ENCODE peak calls at places on chromosomes 16 and 17, in eight cellular contexts. One of them, this sample, is unnamed.

GRCh38 chr16:69187891-69188451 is 1.0 kb downstream of the SNTB2 start:
- DNase-seq in colonic mucosa: peak
- DNase-seq in right lobe of liver: peak
- DNase-seq in heart right ventricle: peak
- DNase-seq in right atrium auricular region: peak
- DNase-seq in ascending aorta: no peak
- DNase-seq in cardiac muscle cell: peak
- DNase-seq in left ventricle myocardium inferior: peak
- DNase-seq in this sample: peak

GRCh38 chr17:79164408-79164807 is 89.8 kb downstream of the ENGASE start:
- DNase-seq in colonic mucosa: no peak
- DNase-seq in right lobe of liver: no peak
- DNase-seq in heart right ventricle: no peak
- DNase-seq in right atrium auricular region: no peak
- DNase-seq in ascending aorta: no peak
- DNase-seq in cardiac muscle cell: no peak
- DNase-seq in left ventricle myocardium inferior: no peak
- DNase-seq in this sample: no peak

GRCh38 chr17:48123776-48124388 is 16.3 kb downstream of the SNX11 start:
- DNase-seq in colonic mucosa: no peak
- DNase-seq in right lobe of liver: no peak
- DNase-seq in heart right ventricle: no peak
- DNase-seq in right atrium auricular region: no peak
- DNase-seq in ascending aorta: no peak
- DNase-seq in cardiac muscle cell: no peak
- DNase-seq in left ventricle myocardium inferior: no peak
- DNase-seq in this sample: no peak

GRCh38 chr17:3738562-3739295 is 15.0 kb downstream of the HASPIN start:
- DNase-seq in colonic mucosa: peak
- DNase-seq in right lobe of liver: no peak
- DNase-seq in heart right ventricle: no peak
- DNase-seq in right atrium auricular region: no peak
- DNase-seq in ascending aorta: no peak
- DNase-seq in cardiac muscle cell: no peak
- DNase-seq in left ventricle myocardium inferior: no peak
- DNase-seq in this sample: peak

GRCh38 chr16:74846714-74847113 is 72.1 kb upstream of the FA2H start:
- DNase-seq in colonic mucosa: no peak
- DNase-seq in right lobe of liver: no peak
- DNase-seq in heart right ventricle: no peak
- DNase-seq in right atrium auricular region: no peak
- DNase-seq in ascending aorta: no peak
- DNase-seq in cardiac muscle cell: no peak
- DNase-seq in left ventricle myocardium inferior: no peak
- DNase-seq in this sample: no peak

GRCh38 chr17:930258-930657 is 49.3 kb downstream of the NXN start:
- DNase-seq in colonic mucosa: no peak
- DNase-seq in right lobe of liver: no peak
- DNase-seq in heart right ventricle: no peak
- DNase-seq in right atrium auricular region: no peak
- DNase-seq in ascending aorta: no peak
- DNase-seq in cardiac muscle cell: no peak
- DNase-seq in left ventricle myocardium inferior: no peak
- DNase-seq in this sample: no peak

GRCh38 chr16:68367034-68367433 is 56.2 kb downstream of the PRMT7 start:
- DNase-seq in colonic mucosa: peak
- DNase-seq in right lobe of liver: no peak
- DNase-seq in heart right ventricle: no peak
- DNase-seq in right atrium auricular region: no peak
- DNase-seq in ascending aorta: no peak
- DNase-seq in cardiac muscle cell: peak
- DNase-seq in left ventricle myocardium inferior: no peak
- DNase-seq in this sample: peak

GRCh38 chr16:82629441-82630027 is 2.8 kb downstream of the CDH13 start:
- DNase-seq in colonic mucosa: no peak
- DNase-seq in right lobe of liver: no peak
- DNase-seq in heart right ventricle: no peak
- DNase-seq in right atrium auricular region: no peak
- DNase-seq in ascending aorta: no peak
- DNase-seq in cardiac muscle cell: peak
- DNase-seq in left ventricle myocardium inferior: no peak
- DNase-seq in this sample: peak

GRCh38 chr17:50111687-50112655 is 16.8 kb downstream of the PDK2 start:
- DNase-seq in colonic mucosa: no peak
- DNase-seq in right lobe of liver: no peak
- DNase-seq in heart right ventricle: peak
- DNase-seq in right atrium auricular region: peak
- DNase-seq in ascending aorta: peak
- DNase-seq in cardiac muscle cell: no peak
- DNase-seq in left ventricle myocardium inferior: peak
- DNase-seq in this sample: no peak

GRCh38 chr16:57277586-57277985 is 6.9 kb downstream of the PLLP start:
- DNase-seq in colonic mucosa: peak
- DNase-seq in right lobe of liver: no peak
- DNase-seq in heart right ventricle: no peak
- DNase-seq in right atrium auricular region: no peak
- DNase-seq in ascending aorta: no peak
- DNase-seq in cardiac muscle cell: peak
- DNase-seq in left ventricle myocardium inferior: no peak
- DNase-seq in this sample: peak

GRCh38 chr17:57892820-57893595 is 43.2 kb upstream of the MRPS23 start:
- DNase-seq in colonic mucosa: peak
- DNase-seq in right lobe of liver: peak
- DNase-seq in heart right ventricle: peak
- DNase-seq in right atrium auricular region: peak
- DNase-seq in ascending aorta: peak
- DNase-seq in cardiac muscle cell: peak
- DNase-seq in left ventricle myocardium inferior: peak
- DNase-seq in this sample: peak

GRCh38 chr16:19307587-19308241 is 22.2 kb downstream of the CLEC19A start:
- DNase-seq in colonic mucosa: no peak
- DNase-seq in right lobe of liver: no peak
- DNase-seq in heart right ventricle: no peak
- DNase-seq in right atrium auricular region: no peak
- DNase-seq in ascending aorta: no peak
- DNase-seq in cardiac muscle cell: no peak
- DNase-seq in left ventricle myocardium inferior: no peak
- DNase-seq in this sample: no peak

GRCh38 chr16:58152246-58152868 is 23.2 kb upstream of the CFAP20 start:
- DNase-seq in colonic mucosa: no peak
- DNase-seq in right lobe of liver: no peak
- DNase-seq in heart right ventricle: no peak
- DNase-seq in right atrium auricular region: no peak
- DNase-seq in ascending aorta: no peak
- DNase-seq in cardiac muscle cell: no peak
- DNase-seq in left ventricle myocardium inferior: no peak
- DNase-seq in this sample: no peak

GRCh38 chr16:20904507-20905079 is 4.0 kb downstream of the LYRM1 start:
- DNase-seq in colonic mucosa: no peak
- DNase-seq in right lobe of liver: no peak
- DNase-seq in heart right ventricle: no peak
- DNase-seq in right atrium auricular region: no peak
- DNase-seq in ascending aorta: no peak
- DNase-seq in cardiac muscle cell: peak
- DNase-seq in left ventricle myocardium inferior: no peak
- DNase-seq in this sample: peak

GRCh38 chr17:4872786-4873185 is 26.6 kb upstream of the C17orf107 start:
- DNase-seq in colonic mucosa: no peak
- DNase-seq in right lobe of liver: no peak
- DNase-seq in heart right ventricle: no peak
- DNase-seq in right atrium auricular region: no peak
- DNase-seq in ascending aorta: no peak
- DNase-seq in cardiac muscle cell: no peak
- DNase-seq in left ventricle myocardium inferior: no peak
- DNase-seq in this sample: no peak

GRCh38 chr16:31458073-31458834 is 1.0 kb upstream of the ARMC5 start:
- DNase-seq in colonic mucosa: peak
- DNase-seq in right lobe of liver: peak
- DNase-seq in heart right ventricle: peak
- DNase-seq in right atrium auricular region: no peak
- DNase-seq in ascending aorta: no peak
- DNase-seq in cardiac muscle cell: peak
- DNase-seq in left ventricle myocardium inferior: no peak
- DNase-seq in this sample: peak

GRCh38 chr16:24347556-24347955 is 91.4 kb downstream of the CACNG3 start:
- DNase-seq in colonic mucosa: no peak
- DNase-seq in right lobe of liver: no peak
- DNase-seq in heart right ventricle: no peak
- DNase-seq in right atrium auricular region: no peak
- DNase-seq in ascending aorta: no peak
- DNase-seq in cardiac muscle cell: no peak
- DNase-seq in left ventricle myocardium inferior: no peak
- DNase-seq in this sample: no peak

GRCh38 chr16:31461201-31461920 is 2.1 kb downstream of the ARMC5 start:
- DNase-seq in colonic mucosa: no peak
- DNase-seq in right lobe of liver: no peak
- DNase-seq in heart right ventricle: no peak
- DNase-seq in right atrium auricular region: no peak
- DNase-seq in ascending aorta: no peak
- DNase-seq in cardiac muscle cell: no peak
- DNase-seq in left ventricle myocardium inferior: no peak
- DNase-seq in this sample: no peak

GRCh38 chr17:63998050-63998720 is at the start of gene PRR29:
- DNase-seq in colonic mucosa: peak
- DNase-seq in right lobe of liver: peak
- DNase-seq in heart right ventricle: peak
- DNase-seq in right atrium auricular region: no peak
- DNase-seq in ascending aorta: no peak
- DNase-seq in cardiac muscle cell: peak
- DNase-seq in left ventricle myocardium inferior: peak
- DNase-seq in this sample: peak

DNA sequence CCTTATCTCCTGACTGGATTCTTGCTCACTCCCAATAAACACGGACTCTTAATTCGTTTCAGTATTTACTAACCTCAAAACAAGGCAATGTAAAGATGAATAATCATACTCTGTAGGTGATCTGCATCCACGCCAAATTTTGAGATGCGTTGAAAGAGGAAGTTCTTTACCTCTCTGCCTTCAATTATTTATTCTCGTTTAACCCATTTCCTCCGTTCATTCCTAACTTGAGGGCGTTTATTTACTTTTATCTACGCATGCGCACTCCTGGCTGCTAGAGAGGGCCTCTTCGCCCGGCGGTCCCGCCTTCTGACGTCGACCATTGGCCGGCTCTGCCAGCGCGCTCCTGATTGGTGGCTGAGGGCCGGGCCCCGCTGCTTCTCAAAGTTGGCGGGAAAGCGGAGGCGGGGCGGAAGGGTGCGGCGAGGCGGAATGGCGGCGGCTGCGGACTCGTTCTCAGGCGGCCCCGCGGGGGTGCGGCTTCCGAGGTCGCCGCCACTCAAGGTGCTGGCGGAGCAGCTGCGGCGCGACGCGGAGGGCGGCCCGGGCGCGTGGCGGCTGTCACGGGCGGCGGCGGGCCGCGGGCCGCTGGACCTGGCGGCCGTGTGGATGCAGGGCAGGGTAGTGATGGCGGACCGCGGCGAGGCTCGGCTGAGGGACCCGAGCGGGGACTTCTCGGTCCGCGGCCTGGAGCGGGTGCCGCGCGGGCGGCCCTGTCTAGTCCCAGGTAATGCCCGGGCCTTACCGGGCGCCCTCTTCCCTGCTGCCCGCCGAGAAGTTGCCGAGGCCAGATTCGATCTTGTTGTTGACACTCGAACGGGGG is at the start of gene RMI2:
- DNase-seq in colonic mucosa: peak
- DNase-seq in right lobe of liver: peak
- DNase-seq in heart right ventricle: peak
- DNase-seq in right atrium auricular region: peak
- DNase-seq in ascending aorta: peak
- DNase-seq in cardiac muscle cell: peak
- DNase-seq in left ventricle myocardium inferior: peak
- DNase-seq in this sample: peak
- TF ChIP-seq CTCF in colonic mucosa: no peak
- TF ChIP-seq CTCF in right lobe of liver: no peak
- TF ChIP-seq CTCF in heart right ventricle: no peak
- TF ChIP-seq CTCF in right atrium auricular region: no peak
- TF ChIP-seq CTCF in ascending aorta: no peak
- TF ChIP-seq CTCF in cardiac muscle cell: no peak
- TF ChIP-seq CTCF in left ventricle myocardium inferior: no peak
- TF ChIP-seq CTCF in this sample: no peak

GRCh38 chr16:29738514-29738913 is 7.3 kb downstream of the C16orf54 start:
- DNase-seq in colonic mucosa: peak
- DNase-seq in right lobe of liver: no peak
- DNase-seq in heart right ventricle: no peak
- DNase-seq in right atrium auricular region: no peak
- DNase-seq in ascending aorta: no peak
- DNase-seq in cardiac muscle cell: no peak
- DNase-seq in left ventricle myocardium inferior: no peak
- DNase-seq in this sample: no peak
- H3K27ac ChIP-seq in colonic mucosa: peak
- H3K27ac ChIP-seq in right lobe of liver: no peak
- H3K27ac ChIP-seq in heart right ventricle: no peak
- H3K27ac ChIP-seq in right atrium auricular region: no peak
- H3K27ac ChIP-seq in ascending aorta: no peak
- H3K27ac ChIP-seq in cardiac muscle cell: no peak
- H3K27ac ChIP-seq in left ventricle myocardium inferior: no peak
- H3K27ac ChIP-seq in this sample: no peak

GRCh38 chr17:54968259-54968953 is at the start of the genes COX11 and STXBP4:
- DNase-seq in colonic mucosa: peak
- DNase-seq in right lobe of liver: peak
- DNase-seq in heart right ventricle: peak
- DNase-seq in right atrium auricular region: peak
- DNase-seq in ascending aorta: peak
- DNase-seq in cardiac muscle cell: peak
- DNase-seq in left ventricle myocardium inferior: peak
- DNase-seq in this sample: peak
- TF ChIP-seq CTCF in colonic mucosa: no peak
- TF ChIP-seq CTCF in right lobe of liver: no peak
- TF ChIP-seq CTCF in heart right ventricle: no peak
- TF ChIP-seq CTCF in right atrium auricular region: peak
- TF ChIP-seq CTCF in ascending aorta: peak
- TF ChIP-seq CTCF in cardiac muscle cell: no peak
- TF ChIP-seq CTCF in left ventricle myocardium inferior: peak
- TF ChIP-seq CTCF in this sample: peak

GRCh38 chr17:8376302-8377067 is at the start of gene KRABD2:
- DNase-seq in colonic mucosa: peak
- DNase-seq in right lobe of liver: peak
- DNase-seq in heart right ventricle: peak
- DNase-seq in right atrium auricular region: peak
- DNase-seq in ascending aorta: peak
- DNase-seq in cardiac muscle cell: peak
- DNase-seq in left ventricle myocardium inferior: peak
- DNase-seq in this sample: peak

GRCh38 chr17:8380049-8380448 is 2.9 kb downstream of the RPL26 start:
- DNase-seq in colonic mucosa: no peak
- DNase-seq in right lobe of liver: no peak
- DNase-seq in heart right ventricle: no peak
- DNase-seq in right atrium auricular region: no peak
- DNase-seq in ascending aorta: no peak
- DNase-seq in cardiac muscle cell: no peak
- DNase-seq in left ventricle myocardium inferior: no peak
- DNase-seq in this sample: no peak

GRCh38 chr17:8375738-8376259 is 705 bp downstream of the KRABD2 start:
- DNase-seq in colonic mucosa: peak
- DNase-seq in right lobe of liver: no peak
- DNase-seq in heart right ventricle: no peak
- DNase-seq in right atrium auricular region: no peak
- DNase-seq in ascending aorta: no peak
- DNase-seq in cardiac muscle cell: no peak
- DNase-seq in left ventricle myocardium inferior: no peak
- DNase-seq in this sample: no peak

GRCh38 chr17:8382052-8382879 is 727 bp downstream of the RPL26 start:
- DNase-seq in colonic mucosa: no peak
- DNase-seq in right lobe of liver: no peak
- DNase-seq in heart right ventricle: no peak
- DNase-seq in right atrium auricular region: no peak
- DNase-seq in ascending aorta: no peak
- DNase-seq in cardiac muscle cell: peak
- DNase-seq in left ventricle myocardium inferior: no peak
- DNase-seq in this sample: no peak

GRCh38 chr17:8377422-8377821 is 918 bp upstream of the KRABD2 start:
- DNase-seq in colonic mucosa: no peak
- DNase-seq in right lobe of liver: no peak
- DNase-seq in heart right ventricle: no peak
- DNase-seq in right atrium auricular region: no peak
- DNase-seq in ascending aorta: no peak
- DNase-seq in cardiac muscle cell: no peak
- DNase-seq in left ventricle myocardium inferior: no peak
- DNase-seq in this sample: no peak
- H3K27ac ChIP-seq in colonic mucosa: peak
- H3K27ac ChIP-seq in right lobe of liver: no peak
- H3K27ac ChIP-seq in heart right ventricle: peak
- H3K27ac ChIP-seq in right atrium auricular region: peak
- H3K27ac ChIP-seq in ascending aorta: no peak
- H3K27ac ChIP-seq in cardiac muscle cell: peak
- H3K27ac ChIP-seq in left ventricle myocardium inferior: peak
- H3K27ac ChIP-seq in this sample: no peak